ENCODE peak calls at places on chromosomes 5 and 9, in nine cellular contexts. One of them, this sample, is unnamed.

GRCh38 chr5:73379435-73379834 is 69.1 kb downstream of the FOXD1 start:
- DNase-seq in heart right ventricle: no peak
- DNase-seq in CD8-positive, alpha-beta T cell: no peak
- DNase-seq in aorta: no peak
- DNase-seq in HepG2: no peak
- DNase-seq in Peyer's patch: no peak
- DNase-seq in IMR-90: no peak
- DNase-seq in lower lobe of right lung: no peak
- DNase-seq in pancreas: no peak
- DNase-seq in this sample: no peak

GRCh38 chr5:158812381-158812780 is 287.3 kb downstream of the EBF1 start:
- DNase-seq in heart right ventricle: peak; percentile 22
- DNase-seq in CD8-positive, alpha-beta T cell: peak; percentile 79
- DNase-seq in aorta: no peak
- DNase-seq in HepG2: no peak
- DNase-seq in Peyer's patch: peak; percentile 89
- DNase-seq in IMR-90: no peak
- DNase-seq in lower lobe of right lung: no peak
- DNase-seq in pancreas: no peak
- DNase-seq in this sample: peak; percentile 34

GRCh38 chr5:134568761-134569725 is 43.6 kb downstream of the JADE2 start:
- DNase-seq in heart right ventricle: peak; percentile 85
- DNase-seq in CD8-positive, alpha-beta T cell: no peak
- DNase-seq in aorta: peak; percentile 93
- DNase-seq in HepG2: no peak
- DNase-seq in Peyer's patch: no peak
- DNase-seq in IMR-90: peak; percentile 24
- DNase-seq in lower lobe of right lung: peak; percentile 85
- DNase-seq in pancreas: peak; percentile 88
- DNase-seq in this sample: no peak

GRCh38 chr5:38426493-38426892 is 130.0 kb downstream of the LIFR start:
- DNase-seq in heart right ventricle: no peak
- DNase-seq in CD8-positive, alpha-beta T cell: no peak
- DNase-seq in aorta: no peak
- DNase-seq in HepG2: no peak
- DNase-seq in Peyer's patch: no peak
- DNase-seq in IMR-90: peak; percentile 58
- DNase-seq in lower lobe of right lung: no peak
- DNase-seq in pancreas: no peak
- DNase-seq in this sample: no peak

GRCh38 chr5:146852089-146852488 is 26.5 kb downstream of the PPP2R2B start:
- DNase-seq in heart right ventricle: no peak
- DNase-seq in CD8-positive, alpha-beta T cell: no peak
- DNase-seq in aorta: no peak
- DNase-seq in HepG2: no peak
- DNase-seq in Peyer's patch: no peak
- DNase-seq in IMR-90: no peak
- DNase-seq in lower lobe of right lung: no peak
- DNase-seq in pancreas: no peak
- DNase-seq in this sample: no peak

GRCh38 chr5:36495638-36496010 is 110.8 kb upstream of the SLC1A3 start:
- DNase-seq in heart right ventricle: no peak
- DNase-seq in CD8-positive, alpha-beta T cell: no peak
- DNase-seq in aorta: no peak
- DNase-seq in HepG2: no peak
- DNase-seq in Peyer's patch: no peak
- DNase-seq in IMR-90: no peak
- DNase-seq in lower lobe of right lung: no peak
- DNase-seq in pancreas: no peak
- DNase-seq in this sample: no peak

GRCh38 chr5:180831139-180832080 is 28.8 kb upstream of the MGAT1 start:
- DNase-seq in heart right ventricle: peak; percentile 88
- DNase-seq in CD8-positive, alpha-beta T cell: peak; percentile 88
- DNase-seq in aorta: peak; percentile 95
- DNase-seq in HepG2: no peak
- DNase-seq in Peyer's patch: peak; percentile 80
- DNase-seq in IMR-90: peak; percentile 60
- DNase-seq in lower lobe of right lung: peak; percentile 92
- DNase-seq in pancreas: peak; percentile 89
- DNase-seq in this sample: peak; percentile 72

GRCh38 chr5:133389066-133389590 is 223.2 kb downstream of the FSTL4 start:
- DNase-seq in heart right ventricle: no peak
- DNase-seq in CD8-positive, alpha-beta T cell: no peak
- DNase-seq in aorta: no peak
- DNase-seq in HepG2: no peak
- DNase-seq in Peyer's patch: no peak
- DNase-seq in IMR-90: no peak
- DNase-seq in lower lobe of right lung: no peak
- DNase-seq in pancreas: no peak
- DNase-seq in this sample: no peak

GRCh38 chr5:1105350-1106265 is 6.3 kb downstream of the SLC12A7 start:
- DNase-seq in heart right ventricle: no peak
- DNase-seq in CD8-positive, alpha-beta T cell: peak; percentile 72
- DNase-seq in aorta: no peak
- DNase-seq in HepG2: peak; percentile 93
- DNase-seq in Peyer's patch: no peak
- DNase-seq in IMR-90: no peak
- DNase-seq in lower lobe of right lung: no peak
- DNase-seq in pancreas: peak; percentile 46
- DNase-seq in this sample: peak; percentile 77

GRCh38 chr5:103617090-103617489 is 54.5 kb upstream of the NUDT12 start:
- DNase-seq in heart right ventricle: no peak
- DNase-seq in CD8-positive, alpha-beta T cell: no peak
- DNase-seq in aorta: no peak
- DNase-seq in HepG2: no peak
- DNase-seq in Peyer's patch: no peak
- DNase-seq in IMR-90: no peak
- DNase-seq in lower lobe of right lung: no peak
- DNase-seq in pancreas: no peak
- DNase-seq in this sample: no peak

GRCh38 chr9:104866186-104866585 is 61.8 kb downstream of the ABCA1 start:
- DNase-seq in heart right ventricle: no peak
- DNase-seq in CD8-positive, alpha-beta T cell: no peak
- DNase-seq in aorta: no peak
- DNase-seq in HepG2: no peak
- DNase-seq in Peyer's patch: no peak
- DNase-seq in IMR-90: peak; percentile 68
- DNase-seq in lower lobe of right lung: no peak
- DNase-seq in pancreas: no peak
- DNase-seq in this sample: no peak

GRCh38 chr5:146906803-146907202 is 28.2 kb upstream of the PPP2R2B start:
- DNase-seq in heart right ventricle: no peak
- DNase-seq in CD8-positive, alpha-beta T cell: no peak
- DNase-seq in aorta: no peak
- DNase-seq in HepG2: no peak
- DNase-seq in Peyer's patch: no peak
- DNase-seq in IMR-90: no peak
- DNase-seq in lower lobe of right lung: no peak
- DNase-seq in pancreas: no peak
- DNase-seq in this sample: no peak

GRCh38 chr9:10071579-10071978 is 541.2 kb downstream of the PTPRD start:
- DNase-seq in heart right ventricle: no peak
- DNase-seq in CD8-positive, alpha-beta T cell: no peak
- DNase-seq in aorta: no peak
- DNase-seq in HepG2: no peak
- DNase-seq in Peyer's patch: no peak
- DNase-seq in IMR-90: no peak
- DNase-seq in lower lobe of right lung: no peak
- DNase-seq in pancreas: no peak
- DNase-seq in this sample: no peak

GRCh38 chr9:706606-707451 is 134.7 kb upstream of the DMRT1 start:
- DNase-seq in heart right ventricle: peak; percentile 53
- DNase-seq in CD8-positive, alpha-beta T cell: peak; percentile 56
- DNase-seq in aorta: peak; percentile 92
- DNase-seq in HepG2: peak; percentile 85
- DNase-seq in Peyer's patch: peak; percentile 32
- DNase-seq in IMR-90: peak; percentile 75
- DNase-seq in lower lobe of right lung: peak; percentile 80
- DNase-seq in pancreas: peak; percentile 62
- DNase-seq in this sample: no peak

GRCh38 chr9:80175286-80175906 is 603.6 kb downstream of the TLE4 start:
- DNase-seq in heart right ventricle: no peak
- DNase-seq in CD8-positive, alpha-beta T cell: no peak
- DNase-seq in aorta: no peak
- DNase-seq in HepG2: peak; percentile 23
- DNase-seq in Peyer's patch: no peak
- DNase-seq in IMR-90: peak; percentile 64
- DNase-seq in lower lobe of right lung: no peak
- DNase-seq in pancreas: no peak
- DNase-seq in this sample: peak; percentile 9

GRCh38 chr9:132716007-132716406 is 45.7 kb downstream of the GTF3C4 start:
- DNase-seq in heart right ventricle: no peak
- DNase-seq in CD8-positive, alpha-beta T cell: no peak
- DNase-seq in aorta: no peak
- DNase-seq in HepG2: no peak
- DNase-seq in Peyer's patch: no peak
- DNase-seq in IMR-90: no peak
- DNase-seq in lower lobe of right lung: no peak
- DNase-seq in pancreas: no peak
- DNase-seq in this sample: no peak

DNA sequence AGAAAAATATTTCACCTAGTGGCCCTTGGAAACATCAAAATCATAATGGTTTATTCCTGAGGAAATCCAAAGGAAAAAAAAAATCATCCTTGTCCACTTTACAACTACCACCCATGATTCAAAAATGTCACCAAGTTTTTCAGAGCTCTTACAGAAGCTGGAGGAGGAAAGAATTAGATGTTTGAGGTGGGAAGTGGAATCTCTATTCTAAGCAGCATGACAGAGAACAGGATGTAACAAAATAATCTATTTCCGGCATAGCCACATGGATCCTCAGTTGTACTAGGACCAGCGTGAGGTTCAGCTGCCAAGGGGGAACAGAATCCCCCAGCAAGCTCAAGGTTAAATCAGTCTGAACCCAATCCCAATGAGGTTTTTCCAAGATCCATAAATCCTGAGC is 40.2 kb downstream of the FBXW11 start:
- DNase-seq in heart right ventricle: no peak
- DNase-seq in CD8-positive, alpha-beta T cell: no peak
- DNase-seq in aorta: no peak
- DNase-seq in HepG2: no peak
- DNase-seq in Peyer's patch: no peak
- DNase-seq in IMR-90: no peak
- DNase-seq in lower lobe of right lung: no peak
- DNase-seq in pancreas: no peak
- DNase-seq in this sample: no peak
- H3K4me1 ChIP-seq in heart right ventricle: peaks cover 20% of the 10 kb centered on the region
- H3K4me1 ChIP-seq in CD8-positive, alpha-beta T cell: peaks cover 26% of the 10 kb centered on the region
- H3K4me1 ChIP-seq in aorta: no peaks in the 10 kb centered on the region
- H3K4me1 ChIP-seq in HepG2: no peaks in the 10 kb centered on the region
- H3K4me1 ChIP-seq in Peyer's patch: peaks cover 18% of the 10 kb centered on the region
- H3K4me1 ChIP-seq in IMR-90: peaks cover 8% of the 10 kb centered on the region
- H3K4me1 ChIP-seq in lower lobe of right lung: peaks cover 39% of the 10 kb centered on the region
- H3K4me1 ChIP-seq in pancreas: peaks cover 35% of the 10 kb centered on the region
- H3K4me1 ChIP-seq in this sample: peaks cover 51% of the 10 kb centered on the region

GRCh38 chr9:131410051-131410491 is 16.2 kb downstream of the PRRC2B start:
- DNase-seq in heart right ventricle: no peak
- DNase-seq in CD8-positive, alpha-beta T cell: peak; percentile 60
- DNase-seq in aorta: no peak
- DNase-seq in HepG2: no peak
- DNase-seq in Peyer's patch: no peak
- DNase-seq in IMR-90: peak; percentile 55
- DNase-seq in lower lobe of right lung: no peak
- DNase-seq in pancreas: no peak
- DNase-seq in this sample: peak; percentile 48
- H3K4me1 ChIP-seq in heart right ventricle: peaks cover 74% of the 10 kb centered on the region
- H3K4me1 ChIP-seq in CD8-positive, alpha-beta T cell: peaks cover 81% of the 10 kb centered on the region
- H3K4me1 ChIP-seq in aorta: peaks cover 9% of the 10 kb centered on the region
- H3K4me1 ChIP-seq in HepG2: peaks cover 100% of the 10 kb centered on the region
- H3K4me1 ChIP-seq in Peyer's patch: peaks cover 81% of the 10 kb centered on the region
- H3K4me1 ChIP-seq in IMR-90: peaks cover 38% of the 10 kb centered on the region
- H3K4me1 ChIP-seq in lower lobe of right lung: peaks cover 73% of the 10 kb centered on the region
- H3K4me1 ChIP-seq in pancreas: peaks cover 59% of the 10 kb centered on the region
- H3K4me1 ChIP-seq in this sample: peaks cover 94% of the 10 kb centered on the region

GRCh38 chr9:77598510-77598909 is 49.6 kb downstream of the GNA14 start:
- DNase-seq in heart right ventricle: peak; percentile 65
- DNase-seq in CD8-positive, alpha-beta T cell: no peak
- DNase-seq in aorta: no peak
- DNase-seq in HepG2: no peak
- DNase-seq in Peyer's patch: no peak
- DNase-seq in IMR-90: peak; percentile 37
- DNase-seq in lower lobe of right lung: no peak
- DNase-seq in pancreas: no peak
- DNase-seq in this sample: no peak

GRCh38 chr9:77597057-77597456 is 51.1 kb downstream of the GNA14 start:
- DNase-seq in heart right ventricle: no peak
- DNase-seq in CD8-positive, alpha-beta T cell: no peak
- DNase-seq in aorta: no peak
- DNase-seq in HepG2: no peak
- DNase-seq in Peyer's patch: no peak
- DNase-seq in IMR-90: no peak
- DNase-seq in lower lobe of right lung: no peak
- DNase-seq in pancreas: no peak
- DNase-seq in this sample: no peak

GRCh38 chr9:77593528-77593927 is 54.6 kb downstream of the GNA14 start:
- DNase-seq in heart right ventricle: no peak
- DNase-seq in CD8-positive, alpha-beta T cell: no peak
- DNase-seq in aorta: no peak
- DNase-seq in HepG2: no peak
- DNase-seq in Peyer's patch: no peak
- DNase-seq in IMR-90: no peak
- DNase-seq in lower lobe of right lung: no peak
- DNase-seq in pancreas: no peak
- DNase-seq in this sample: no peak

GRCh38 chr9:77594963-77595362 is 53.2 kb downstream of the GNA14 start:
- DNase-seq in heart right ventricle: no peak
- DNase-seq in CD8-positive, alpha-beta T cell: no peak
- DNase-seq in aorta: no peak
- DNase-seq in HepG2: no peak
- DNase-seq in Peyer's patch: no peak
- DNase-seq in IMR-90: no peak
- DNase-seq in lower lobe of right lung: no peak
- DNase-seq in pancreas: no peak
- DNase-seq in this sample: no peak

GRCh38 chr9:77595426-77596051 is 52.6 kb downstream of the GNA14 start:
- DNase-seq in heart right ventricle: no peak
- DNase-seq in CD8-positive, alpha-beta T cell: no peak
- DNase-seq in aorta: no peak
- DNase-seq in HepG2: no peak
- DNase-seq in Peyer's patch: no peak
- DNase-seq in IMR-90: no peak
- DNase-seq in lower lobe of right lung: no peak
- DNase-seq in pancreas: no peak
- DNase-seq in this sample: no peak
- H3K4me1 ChIP-seq in heart right ventricle: peaks cover 27% of the 10 kb centered on the region
- H3K4me1 ChIP-seq in CD8-positive, alpha-beta T cell: no peaks in the 10 kb centered on the region
- H3K4me1 ChIP-seq in aorta: no peaks in the 10 kb centered on the region
- H3K4me1 ChIP-seq in HepG2: no peaks in the 10 kb centered on the region
- H3K4me1 ChIP-seq in Peyer's patch: peaks cover under 1% of the 10 kb centered on the region
- H3K4me1 ChIP-seq in IMR-90: no peaks in the 10 kb centered on the region
- H3K4me1 ChIP-seq in lower lobe of right lung: peaks cover 65% of the 10 kb centered on the region
- H3K4me1 ChIP-seq in pancreas: peaks cover 5% of the 10 kb centered on the region
- H3K4me1 ChIP-seq in this sample: no peaks in the 10 kb centered on the region

DNA sequence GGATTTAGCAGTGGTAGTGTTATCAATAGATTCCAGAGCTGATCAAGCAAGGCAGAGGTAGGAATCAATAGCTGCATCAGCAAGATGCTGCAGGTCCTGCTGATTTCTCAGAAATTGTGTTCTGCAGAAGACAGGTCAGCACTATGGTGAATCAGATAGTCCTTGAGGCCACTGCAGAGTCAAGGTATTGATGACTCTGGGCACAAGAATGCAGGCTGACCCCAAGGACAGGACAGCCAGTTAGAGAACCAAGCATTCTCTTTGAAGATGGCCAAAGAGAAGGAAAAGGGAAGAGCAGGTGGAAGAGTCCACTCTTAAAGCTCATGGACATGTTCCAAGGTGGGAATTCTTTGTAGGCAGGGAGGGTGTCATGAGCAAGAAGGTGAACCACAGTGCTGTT is 28.0 kb downstream of the PRUNE2 start:
- DNase-seq in heart right ventricle: no peak
- DNase-seq in CD8-positive, alpha-beta T cell: no peak
- DNase-seq in aorta: no peak
- DNase-seq in HepG2: no peak
- DNase-seq in Peyer's patch: no peak
- DNase-seq in IMR-90: no peak
- DNase-seq in lower lobe of right lung: no peak
- DNase-seq in pancreas: no peak
- DNase-seq in this sample: no peak
- H3K4me1 ChIP-seq in heart right ventricle: no peaks in the 10 kb centered on the region
- H3K4me1 ChIP-seq in CD8-positive, alpha-beta T cell: no peaks in the 10 kb centered on the region
- H3K4me1 ChIP-seq in aorta: peaks cover 20% of the 10 kb centered on the region
- H3K4me1 ChIP-seq in HepG2: no peaks in the 10 kb centered on the region
- H3K4me1 ChIP-seq in Peyer's patch: no peaks in the 10 kb centered on the region
- H3K4me1 ChIP-seq in IMR-90: peaks cover 5% of the 10 kb centered on the region
- H3K4me1 ChIP-seq in lower lobe of right lung: no peaks in the 10 kb centered on the region
- H3K4me1 ChIP-seq in pancreas: no peaks in the 10 kb centered on the region
- H3K4me1 ChIP-seq in this sample: no peaks in the 10 kb centered on the region